ENCODE peak calls at places on chromosome 3, in eight cellular contexts. J, C, D, E, W, O, A and V are unnamed samples.

GRCh38 chr3:135366816-135367215 is 571.8 kb downstream of the EPHB1 start:
- DNase-seq in J (no peak), C (no peak), D (no peak), E (no peak), W (no peak), O (no peak), A (no peak), V (no peak)

GRCh38 chr3:12833226-12834161 is 7.9 kb downstream of the RPL32 start:
- DNase-seq in J (no peak), C (no peak), D (no peak), E (no peak), W (no peak), O (no peak), A (no peak), V (no peak)

GRCh38 chr3:100600181-100601042 is 9.0 kb upstream of the ADGRG7 start:
- DNase-seq in J (no peak), C (no peak), D (peak), E (no peak), W (no peak), O (peak), A (no peak), V (no peak)

GRCh38 chr3:179971280-179971679 is 65.5 kb downstream of the PEX5L start:
- DNase-seq in J (no peak), C (peak), D (no peak), E (no peak), W (no peak), O (peak), A (peak), V (no peak)

GRCh38 chr3:18444597-18445420 is 19.7 kb upstream of the SATB1 start:
- DNase-seq in J (peak), C (peak), D (peak), E (peak), W (peak), O (peak), A (peak), V (no peak)

GRCh38 chr3:132554437-132554836 is 42.6 kb upstream of the ACKR4 start:
- DNase-seq in J (no peak), C (peak), D (no peak), E (no peak), W (no peak), O (peak), A (no peak), V (no peak)

GRCh38 chr3:176633511-176633910 is 563.8 kb downstream of the TBL1XR1 start:
- DNase-seq in J (no peak), C (no peak), D (no peak), E (no peak), W (no peak), O (peak), A (no peak), V (no peak)

GRCh38 chr3:61452536-61452991 is 108.8 kb upstream of the PTPRG start:
- DNase-seq in J (no peak), C (no peak), D (no peak), E (no peak), W (no peak), O (no peak), A (no peak), V (no peak)

GRCh38 chr3:105661461-105661860 is 207.4 kb downstream of the CBLB start:
- DNase-seq in J (no peak), C (no peak), D (no peak), E (no peak), W (no peak), O (no peak), A (no peak), V (no peak)

GRCh38 chr3:242986-243706 is 46.6 kb downstream of the CHL1 start:
- DNase-seq in J (no peak), C (no peak), D (no peak), E (no peak), W (no peak), O (peak), A (no peak), V (no peak)

GRCh38 chr3:69161587-69162196 is 39.3 kb upstream of the LMOD3 start:
- DNase-seq in J (peak), C (peak), D (no peak), E (no peak), W (peak), O (peak), A (peak), V (no peak)

GRCh38 chr3:33128706-33129105 is 14.9 kb downstream of the CRTAP start:
- DNase-seq in J (no peak), C (no peak), D (no peak), E (no peak), W (no peak), O (no peak), A (peak), V (no peak)

GRCh38 chr3:25783661-25784512 is 644 bp upstream of the NGLY1 start:
- DNase-seq in J (no peak), C (peak), D (peak), E (no peak), W (peak), O (peak), A (no peak), V (peak)

GRCh38 chr3:16546186-16547004 is 32.9 kb upstream of the RFTN1 start:
- DNase-seq in J (no peak), C (no peak), D (no peak), E (peak), W (no peak), O (no peak), A (no peak), V (no peak)

GRCh38 chr3:123096701-123097100 is 29.9 kb downstream of the PDIA5 start:
- DNase-seq in J (peak), C (peak), D (no peak), E (no peak), W (no peak), O (no peak), A (peak), V (no peak)

GRCh38 chr3:42711491-42712343 is 9.1 kb upstream of the HHATL start:
- DNase-seq in J (no peak), C (no peak), D (no peak), E (peak), W (no peak), O (no peak), A (peak), V (no peak)

GRCh38 chr3:17672506-17672905 is 69.9 kb downstream of the TBC1D5 start:
- DNase-seq in J (peak), C (no peak), D (no peak), E (no peak), W (no peak), O (peak), A (no peak), V (no peak)

GRCh38 chr3:130539005-130539404 is 22.0 kb downstream of the COL6A6 start:
- DNase-seq in J (no peak), C (peak), D (no peak), E (no peak), W (no peak), O (peak), A (peak), V (no peak)

GRCh38 chr3:189338366-189338765 is 166.6 kb downstream of the TPRG1 start:
- DNase-seq in J (no peak), C (no peak), D (no peak), E (no peak), W (no peak), O (no peak), A (no peak), V (no peak)

GRCh38 chr3:43893721-43894120 is 203.0 kb downstream of the ABHD5 start:
- DNase-seq in J (no peak), C (no peak), D (no peak), E (no peak), W (no peak), O (no peak), A (no peak), V (no peak)

GRCh38 chr3:174538116-174538515 is 321.0 kb upstream of the NAALADL2 start:
- DNase-seq in J (no peak), C (no peak), D (no peak), E (no peak), W (no peak), O (peak), A (no peak), V (no peak)

GRCh38 chr3:5122741-5123706 is 932 bp downstream of the ARL8B start:
- DNase-seq in J (peak), C (no peak), D (peak), E (no peak), W (peak), O (peak), A (peak), V (no peak)

GRCh38 chr3:123610331-123610730 is 25.5 kb upstream of the HACD2 start:
- DNase-seq in J (no peak), C (peak), D (no peak), E (no peak), W (no peak), O (peak), A (no peak), V (no peak)

GRCh38 chr3:155859859-155860258 is 5.6 kb upstream of the SLC33A1 start:
- DNase-seq in J (no peak), C (no peak), D (no peak), E (no peak), W (no peak), O (peak), A (peak), V (no peak)

GRCh38 chr3:76731471-76731870 is 308.4 kb upstream of the ROBO2 start:
- DNase-seq in J (no peak), C (no peak), D (no peak), E (no peak), W (no peak), O (no peak), A (no peak), V (no peak)

GRCh38 chr3:135637033-135637432 is 328.5 kb upstream of the PPP2R3A start:
- DNase-seq in J (no peak), C (no peak), D (no peak), E (no peak), W (no peak), O (no peak), A (no peak), V (no peak)

GRCh38 chr3:195077611-195078540 is 193.1 kb downstream of the XXYLT1 start:
- DNase-seq in J (no peak), C (no peak), D (no peak), E (no peak), W (no peak), O (no peak), A (no peak), V (no peak)

GRCh38 chr3:38563070-38563901 is 67.1 kb downstream of the EXOG start:
- DNase-seq in J (no peak), C (no peak), D (no peak), E (no peak), W (no peak), O (no peak), A (no peak), V (no peak)

GRCh38 chr3:15319575-15319974 is 12.8 kb downstream of the SH3BP5 start:
- DNase-seq in J (no peak), C (no peak), D (no peak), E (no peak), W (no peak), O (peak), A (no peak), V (no peak)

GRCh38 chr3:124847863-124848262 is 39.3 kb downstream of the ITGB5 start:
- DNase-seq in J (no peak), C (no peak), D (no peak), E (no peak), W (no peak), O (no peak), A (no peak), V (no peak)